ENCODE peak calls at places on chromosomes 7 and 10, in ten cellular contexts. P is astrocyte of the cerebellum; V is T-helper 1 cell; A is AG09319; D is stimulated activated CD4-positive, alpha-beta T cell treated with anti-CD3 and anti-CD28 coated beads, Interleukin-15, amount 100 ng/mL, for 1 hour; K is D341Med; N is HEK293T; Q is DND-41; J is Kasumi-1; Z is IMR-90. T is an unnamed sample.

GRCh38 chr7:40470111-40470736 is 335.4 kb downstream of the SUGCT start:
- DNase-seq in P (no peak), V (no peak), A (no peak), D (no peak), K (no peak), N (no peak), Q (no peak), J (no peak), Z (peak), T (no peak)

GRCh38 chr7:85773116-85773783 is 586.4 kb upstream of the SEMA3D start:
- DNase-seq in P (peak), V (no peak), A (peak), D (no peak), K (no peak), N (no peak), Q (no peak), J (no peak), Z (peak), T (no peak)

GRCh38 chr10:129446182-129446581 is 20.9 kb upstream of the MGMT start:
- DNase-seq in P (no peak), V (no peak), A (no peak), D (no peak), K (no peak), N (no peak), Q (no peak), J (no peak), Z (no peak), T (no peak)

GRCh38 chr7:97005764-97006145 is 402 bp downstream of the DLX6 start:
- DNase-seq in P (no peak), V (peak), A (no peak), D (no peak), K (no peak), N (peak), Q (no peak), J (no peak), Z (no peak), T (no peak)

GRCh38 chr10:110600487-110601101 is 33.1 kb downstream of the SMC3 start:
- DNase-seq in P (peak), V (no peak), A (peak), D (no peak), K (peak), N (peak), Q (peak), J (peak), Z (peak), T (no peak)

GRCh38 chr10:43108951-43109350 is 29.3 kb upstream of the CSGALNACT2 start:
- DNase-seq in P (no peak), V (no peak), A (no peak), D (no peak), K (no peak), N (no peak), Q (no peak), J (no peak), Z (no peak), T (no peak)

GRCh38 chr10:82742478-82742877 is 867.5 kb downstream of the NRG3 start:
- DNase-seq in P (peak), V (no peak), A (no peak), D (no peak), K (no peak), N (no peak), Q (no peak), J (no peak), Z (no peak), T (no peak)

GRCh38 chr10:117140525-117140902 is 2.4 kb upstream of the VAX1 start:
- DNase-seq in P (no peak), V (no peak), A (no peak), D (no peak), K (no peak), N (no peak), Q (no peak), J (no peak), Z (no peak), T (no peak)

GRCh38 chr10:103153765-103154197 is 39.3 kb downstream of the NT5C2 start:
- DNase-seq in P (peak), V (no peak), A (no peak), D (no peak), K (no peak), N (no peak), Q (no peak), J (no peak), Z (peak), T (no peak)

GRCh38 chr7:79317728-79318127 is 135.7 kb downstream of the MAGI2 start:
- DNase-seq in P (peak), V (no peak), A (peak), D (no peak), K (no peak), N (peak), Q (no peak), J (no peak), Z (peak), T (no peak)

GRCh38 chr10:97584060-97584797 is at the start of gene HOGA1:
- DNase-seq in P (peak), V (no peak), A (no peak), D (no peak), K (peak), N (peak), Q (no peak), J (no peak), Z (peak), T (peak)

GRCh38 chr7:92872701-92873100 is 36.3 kb upstream of the CDK6 start:
- DNase-seq in P (peak), V (no peak), A (no peak), D (no peak), K (no peak), N (no peak), Q (no peak), J (no peak), Z (peak), T (no peak)

GRCh38 chr10:14483417-14483816 is 152.7 kb upstream of the FRMD4A start:
- DNase-seq in P (no peak), V (no peak), A (no peak), D (no peak), K (no peak), N (no peak), Q (no peak), J (no peak), Z (no peak), T (no peak)

GRCh38 chr7:6035165-6035564 is 4.0 kb downstream of the ANKRD61 start:
- DNase-seq in P (no peak), V (no peak), A (no peak), D (no peak), K (no peak), N (no peak), Q (no peak), J (no peak), Z (no peak), T (no peak)

GRCh38 chr7:6346581-6346980 is 74.2 kb upstream of the CYTH3 start:
- DNase-seq in P (no peak), V (no peak), A (no peak), D (no peak), K (no peak), N (no peak), Q (no peak), J (no peak), Z (no peak), T (no peak)

GRCh38 chr7:48366096-48366495 is 194.8 kb downstream of the ABCA13 start:
- DNase-seq in P (no peak), V (no peak), A (no peak), D (no peak), K (no peak), N (no peak), Q (no peak), J (no peak), Z (no peak), T (no peak)

GRCh38 chr7:1552200-1552599 is 3.8 kb downstream of the TMEM184A start:
- DNase-seq in P (no peak), V (no peak), A (no peak), D (no peak), K (no peak), N (no peak), Q (no peak), J (no peak), Z (no peak), T (no peak)

GRCh38 chr7:150675714-150676113 is 9.8 kb upstream of the GIMAP2 start:
- DNase-seq in P (no peak), V (no peak), A (no peak), D (no peak), K (no peak), N (no peak), Q (no peak), J (no peak), Z (no peak), T (no peak)

GRCh38 chr7:11319491-11320274 is 346.0 kb downstream of the PHF14 start:
- DNase-seq in P (no peak), V (no peak), A (no peak), D (no peak), K (no peak), N (no peak), Q (no peak), J (no peak), Z (no peak), T (no peak)

GRCh38 chr7:36308031-36308430 is 81.6 kb upstream of the ANLN start:
- DNase-seq in P (no peak), V (no peak), A (no peak), D (no peak), K (no peak), N (no peak), Q (no peak), J (no peak), Z (no peak), T (no peak)

GRCh38 chr10:51439645-51440044 is 259.8 kb downstream of the CSTF2T start:
- DNase-seq in P (no peak), V (no peak), A (no peak), D (no peak), K (no peak), N (no peak), Q (no peak), J (no peak), Z (no peak), T (no peak)

GRCh38 chr10:2928219-2928840 is 139.0 kb upstream of the PFKP start:
- DNase-seq in P (peak), V (peak), A (peak), D (no peak), K (peak), N (peak), Q (peak), J (peak), Z (peak), T (peak)

GRCh38 chr7:134831862-134832261 is 52.4 kb downstream of the CALD1 start:
- DNase-seq in P (no peak), V (no peak), A (no peak), D (no peak), K (no peak), N (no peak), Q (no peak), J (no peak), Z (no peak), T (no peak)

GRCh38 chr10:63375006-63375405 is 90.8 kb downstream of the JMJD1C start:
- DNase-seq in P (no peak), V (no peak), A (no peak), D (no peak), K (no peak), N (no peak), Q (no peak), J (no peak), Z (no peak), T (no peak)

GRCh38 chr7:30595461-30596042 is 874 bp downstream of the GARS1 start:
- DNase-seq in P (no peak), V (no peak), A (no peak), D (no peak), K (no peak), N (no peak), Q (no peak), J (peak), Z (no peak), T (no peak)

GRCh38 chr7:90512841-90513254 is 43.4 kb downstream of the PTTG1IP2 start:
- DNase-seq in P (no peak), V (no peak), A (peak), D (no peak), K (no peak), N (no peak), Q (no peak), J (no peak), Z (no peak), T (no peak)

GRCh38 chr10:129963831-129964501 is at the start of gene EBF3:
- DNase-seq in P (no peak), V (peak), A (no peak), D (no peak), K (peak), N (peak), Q (no peak), J (peak), Z (peak), T (no peak)

GRCh38 chr7:36395171-36395894 is 5.7 kb downstream of the ANLN start:
- DNase-seq in P (no peak), V (no peak), A (no peak), D (no peak), K (no peak), N (no peak), Q (no peak), J (no peak), Z (no peak), T (no peak)

GRCh38 chr7:81851413-81851812 is 81.6 kb upstream of the HGF start:
- DNase-seq in P (no peak), V (no peak), A (no peak), D (no peak), K (no peak), N (no peak), Q (no peak), J (no peak), Z (no peak), T (no peak)

GRCh38 chr10:124325658-124325965 is 93.1 kb downstream of the OAT start:
- DNase-seq in P (no peak), V (no peak), A (no peak), D (no peak), K (no peak), N (no peak), Q (no peak), J (no peak), Z (no peak), T (no peak)

GRCh38 chr10:71258046-71258445 is 45.7 kb downstream of the UNC5B start:
- DNase-seq in P (no peak), V (no peak), A (no peak), D (no peak), K (no peak), N (no peak), Q (no peak), J (no peak), Z (no peak), T (no peak)

GRCh38 chr10:85790155-85790789 is 576.3 kb downstream of the GRID1 start:
- DNase-seq in P (no peak), V (no peak), A (no peak), D (no peak), K (no peak), N (no peak), Q (no peak), J (no peak), Z (no peak), T (no peak)

GRCh38 chr7:54615-55014 is 137.8 kb upstream of the FAM20C start:
- DNase-seq in P (no peak), V (no peak), A (no peak), D (no peak), K (no peak), N (no peak), Q (no peak), J (no peak), Z (no peak), T (no peak)

GRCh38 chr7:41481353-41481752 is 221.5 kb downstream of the INHBA start:
- DNase-seq in P (no peak), V (no peak), A (peak), D (no peak), K (no peak), N (no peak), Q (no peak), J (no peak), Z (peak), T (no peak)

GRCh38 chr7:138739859-138740258 is 38.7 kb upstream of the SVOPL start:
- DNase-seq in P (no peak), V (no peak), A (no peak), D (no peak), K (no peak), N (no peak), Q (no peak), J (no peak), Z (no peak), T (no peak)

GRCh38 chr7:2950578-2950977 is 93.1 kb downstream of the CARD11 start:
- DNase-seq in P (no peak), V (no peak), A (no peak), D (no peak), K (no peak), N (no peak), Q (no peak), J (peak), Z (no peak), T (no peak)

GRCh38 chr7:23467731-23468720 is 2.3 kb downstream of the IGF2BP3 start:
- DNase-seq in P (no peak), V (no peak), A (no peak), D (no peak), K (no peak), N (peak), Q (no peak), J (peak), Z (peak), T (no peak)

T was measured in cerebellar nuclear complex.